ENCODE peak calls at places on chromosomes 13 and 19, in eight cellular contexts. G is C1 segment of cervical spinal cord; W is progenitor cell of endocrine pancreas; Q is naive B cell; Y is CD8-positive, alpha-beta T cell; C is body of pancreas; I is stimulated activated CD4-positive, alpha-beta T cell treated with anti-CD3 and anti-CD28 coated beads, Interleukin-4, amount 100 ng/mL, for 48 hours; R is activated CD4-positive, alpha-beta T cell treated with anti-CD3 and anti-CD28 coated beads, Interleukin-2, amount 50 U/mL, for 1 hour. X is an unnamed sample.

GRCh38 chr13:82878536-82878935 is 1003.7 kb downstream of the SLITRK1 start:
- DNase-seq in G (no peak), W (no peak), Q (no peak), Y (no peak), C (no peak), I (no peak), R (no peak), X (no peak)

GRCh38 chr13:42486711-42487198 is 87.2 kb upstream of the TNFSF11 start:
- DNase-seq in G (no peak), W (no peak), Q (no peak), Y (no peak), C (no peak), I (no peak), R (no peak), X (no peak)

GRCh38 chr19:33998739-33999345 is 173.5 kb upstream of the LSM14A start:
- DNase-seq in G (no peak), W (no peak), Q (no peak), Y (no peak), C (no peak), I (no peak), R (no peak), X (no peak)

GRCh38 chr13:96238861-96239260 is 149.0 kb downstream of the HS6ST3 start:
- DNase-seq in G (no peak), W (no peak), Q (no peak), Y (no peak), C (no peak), I (no peak), R (no peak), X (no peak)

GRCh38 chr13:96090240-96091101 is 564 bp downstream of the HS6ST3 start:
- DNase-seq in G (no peak), W (peak; percentile 24), Q (no peak), Y (no peak), C (peak; percentile 44), I (no peak), R (no peak), X (no peak)

GRCh38 chr19:54155694-54156093 is 3.8 kb downstream of the LENG1 start:
- DNase-seq in G (no peak), W (no peak), Q (no peak), Y (no peak), C (no peak), I (no peak), R (no peak), X (no peak)

GRCh38 chr19:45340232-45340898 is at the start of gene KLC3:
- DNase-seq in G (no peak), W (peak; percentile 57), Q (peak; percentile 20), Y (peak; percentile 18), C (peak; percentile 80), I (peak; percentile 15), R (peak; percentile 30), X (no peak)

GRCh38 chr13:64553411-64554129 is 2676.6 kb downstream of the PCDH9 start:
- DNase-seq in G (no peak), W (no peak), Q (no peak), Y (no peak), C (no peak), I (no peak), R (no peak), X (no peak)

GRCh38 chr13:67100723-67101122 is 129.4 kb downstream of the PCDH9 start:
- DNase-seq in G (no peak), W (no peak), Q (no peak), Y (no peak), C (no peak), I (no peak), R (no peak), X (no peak)

GRCh38 chr13:61880576-61881283 is 465.1 kb upstream of the PCDH20 start:
- DNase-seq in G (no peak), W (no peak), Q (no peak), Y (no peak), C (peak; percentile 15), I (no peak), R (no peak), X (peak; percentile 21)

GRCh38 chr19:30927705-30928104 is 421.5 kb downstream of the TSHZ3 start:
- DNase-seq in G (no peak), W (no peak), Q (no peak), Y (no peak), C (no peak), I (no peak), R (no peak), X (no peak)

GRCh38 chr19:38455031-38455430 is 21.5 kb downstream of the RYR1 start:
- DNase-seq in G (no peak), W (peak; percentile 38), Q (no peak), Y (no peak), C (no peak), I (no peak), R (no peak), X (peak; percentile 18)

GRCh38 chr19:10670187-10670586 is 16.0 kb downstream of the ILF3 start:
- DNase-seq in G (no peak), W (no peak), Q (no peak), Y (no peak), C (no peak), I (no peak), R (no peak), X (no peak)

GRCh38 chr19:4197625-4198466 is 15.4 kb downstream of the ANKRD24 start:
- DNase-seq in G (no peak), W (no peak), Q (no peak), Y (no peak), C (no peak), I (no peak), R (no peak), X (no peak)

GRCh38 chr19:18346091-18346490 is 5.7 kb downstream of the PGPEP1 start:
- DNase-seq in G (no peak), W (no peak), Q (no peak), Y (no peak), C (no peak), I (no peak), R (no peak), X (no peak)

GRCh38 chr19:8557637-8558238 is 19.5 kb downstream of the MYO1F start:
- DNase-seq in G (no peak), W (no peak), Q (no peak), Y (no peak), C (no peak), I (no peak), R (no peak), X (no peak)

GRCh38 chr13:49627831-49628652 is at the start of gene ARL11:
- DNase-seq in G (no peak), W (no peak), Q (peak; percentile 85), Y (peak; percentile 51), C (peak; percentile 32), I (peak; percentile 42), R (peak; percentile 45), X (no peak)

GRCh38 chr19:54955356-54955755 is 8.0 kb upstream of the NLRP7 start:
- DNase-seq in G (no peak), W (no peak), Q (no peak), Y (no peak), C (no peak), I (no peak), R (no peak), X (no peak)

GRCh38 chr19:14890616-14891379 is 4.9 kb upstream of the OR7A17 start:
- DNase-seq in G (no peak), W (no peak), Q (no peak), Y (no peak), C (no peak), I (no peak), R (no peak), X (no peak)

GRCh38 chr13:31012285-31013024 is 80.0 kb downstream of the TEX26 start:
- DNase-seq in G (no peak), W (no peak), Q (no peak), Y (no peak), C (no peak), I (no peak), R (no peak), X (peak; percentile 3)

GRCh38 chr19:29568036-29568788 is 37.9 kb upstream of the POP4 start:
- DNase-seq in G (no peak), W (no peak), Q (no peak), Y (no peak), C (no peak), I (no peak), R (no peak), X (no peak)

GRCh38 chr19:33580026-33580644 is 41.6 kb upstream of the CHST8 start:
- DNase-seq in G (no peak), W (peak; percentile 53), Q (no peak), Y (no peak), C (peak; percentile 30), I (no peak), R (no peak), X (peak; percentile 20)

GRCh38 chr13:22793598-22794134 is 387.1 kb upstream of the SGCG start:
- DNase-seq in G (no peak), W (no peak), Q (no peak), Y (no peak), C (no peak), I (no peak), R (no peak), X (peak; percentile 99)

GRCh38 chr19:3975637-3976087 is 4.8 kb upstream of the DAPK3 start:
- DNase-seq in G (no peak), W (no peak), Q (no peak), Y (no peak), C (no peak), I (no peak), R (no peak), X (no peak)

GRCh38 chr13:53191091-53191490 is 162.5 kb downstream of the OLFM4 start:
- DNase-seq in G (no peak), W (no peak), Q (no peak), Y (no peak), C (no peak), I (no peak), R (no peak), X (no peak)

GRCh38 chr19:18339703-18340102 is 695 bp upstream of the PGPEP1 start:
- DNase-seq in G (no peak), W (no peak), Q (no peak), Y (no peak), C (no peak), I (no peak), R (no peak), X (no peak)

GRCh38 chr19:53333071-53333465 is 481 bp upstream of the ZNF845 start:
- DNase-seq in G (no peak), W (peak; percentile 30), Q (no peak), Y (peak; percentile 46), C (peak; percentile 59), I (no peak), R (peak; percentile 10), X (no peak)

GRCh38 chr19:16027528-16027927 is 48.8 kb upstream of the TPM4 start:
- DNase-seq in G (no peak), W (no peak), Q (no peak), Y (no peak), C (no peak), I (no peak), R (no peak), X (no peak)

GRCh38 chr19:51727349-51727880 is 3.6 kb upstream of the HAS1 start:
- DNase-seq in G (no peak), W (no peak), Q (no peak), Y (no peak), C (no peak), I (no peak), R (no peak), X (no peak)

GRCh38 chr19:46224773-46225172 is 4.8 kb upstream of the IGFL1 start:
- DNase-seq in G (no peak), W (no peak), Q (no peak), Y (no peak), C (no peak), I (no peak), R (no peak), X (no peak)

GRCh38 chr19:38842439-38843174 is 7.2 kb downstream of the HNRNPL start:
- DNase-seq in G (no peak), W (no peak), Q (peak; percentile 62), Y (peak; percentile 72), C (peak; percentile 21), I (peak; percentile 34), R (peak; percentile 63), X (no peak)

GRCh38 chr19:6800991-6801396 is 28.5 kb downstream of the VAV1 start:
- DNase-seq in G (no peak), W (no peak), Q (no peak), Y (peak; percentile 11), C (no peak), I (no peak), R (no peak), X (peak; percentile 19)

GRCh38 chr13:98739023-98739422 is 13.4 kb downstream of the SLC15A1 start:
- DNase-seq in G (no peak), W (no peak), Q (no peak), Y (no peak), C (no peak), I (no peak), R (no peak), X (no peak)

GRCh38 chr19:43511324-43511723 is 6.8 kb upstream of the PHLDB3 start:
- DNase-seq in G (no peak), W (no peak), Q (no peak), Y (no peak), C (no peak), I (no peak), R (no peak), X (no peak)